ENCODE peak calls at places on chromosomes 6 and 20, in four cellular contexts. One of them, this sample, is unnamed. For H3K4me1, the result is how much of the 10 kb centered on the place peaks cover.

GRCh38 chr6:106628658-106629102 is 618 bp downstream of the RTN4IP1 start:
- DNase-seq in GM12878: no peak
- DNase-seq in sigmoid colon: no peak
- DNase-seq in GM23338: no peak
- DNase-seq in this sample: no peak

GRCh38 chr6:96301781-96302180 is 219.8 kb upstream of the UFL1 start:
- DNase-seq in GM23338: no peak
- DNase-seq in sigmoid colon: no peak
- DNase-seq in GM12878: no peak
- DNase-seq in this sample: no peak

GRCh38 chr20:25254986-25255680 is 7.2 kb downstream of the PYGB start:
- DNase-seq in sigmoid colon: no peak
- DNase-seq in GM23338: no peak
- DNase-seq in GM12878: no peak
- DNase-seq in this sample: peak

GRCh38 chr20:26169506-26169905 is 472.9 kb upstream of the ZNF337 start:
- DNase-seq in GM23338: no peak
- DNase-seq in sigmoid colon: no peak
- DNase-seq in GM12878: no peak
- DNase-seq in this sample: no peak

GRCh38 chr20:2335096-2335495 is 39.3 kb downstream of the TGM3 start:
- DNase-seq in sigmoid colon: no peak
- DNase-seq in GM12878: no peak
- DNase-seq in GM23338: no peak
- DNase-seq in this sample: no peak

GRCh38 chr6:110039996-110040383 is 61.9 kb downstream of the GPR6 start:
- DNase-seq in GM12878: no peak
- DNase-seq in sigmoid colon: no peak
- DNase-seq in GM23338: peak
- DNase-seq in this sample: no peak

GRCh38 chr20:13022401-13023170 is 13.8 kb downstream of the SPTLC3 start:
- DNase-seq in GM12878: no peak
- DNase-seq in sigmoid colon: no peak
- DNase-seq in GM23338: no peak
- DNase-seq in this sample: no peak

GRCh38 chr6:5214570-5215052 is 46.1 kb downstream of the LYRM4 start:
- DNase-seq in sigmoid colon: no peak
- DNase-seq in GM23338: peak
- DNase-seq in GM12878: no peak
- DNase-seq in this sample: peak

GRCh38 chr6:76702187-76702586 is 629.7 kb upstream of the IMPG1 start:
- DNase-seq in sigmoid colon: no peak
- DNase-seq in GM12878: no peak
- DNase-seq in GM23338: no peak
- DNase-seq in this sample: no peak

GRCh38 chr6:132199343-132199742 is 201.9 kb downstream of the MOXD1 start:
- DNase-seq in GM23338: no peak
- DNase-seq in sigmoid colon: no peak
- DNase-seq in GM12878: no peak
- DNase-seq in this sample: no peak

GRCh38 chr6:75178757-75179156 is 27.1 kb downstream of the COL12A1 start:
- DNase-seq in GM23338: no peak
- DNase-seq in GM12878: no peak
- DNase-seq in sigmoid colon: no peak
- DNase-seq in this sample: no peak

GRCh38 chr6:2684766-2685754 is 65.7 kb downstream of the MYLK4 start:
- DNase-seq in GM23338: no peak
- DNase-seq in sigmoid colon: no peak
- DNase-seq in GM12878: no peak
- DNase-seq in this sample: no peak

GRCh38 chr6:132675749-132676148 is 16.8 kb upstream of the TAAR1 start:
- DNase-seq in GM12878: no peak
- DNase-seq in sigmoid colon: no peak
- DNase-seq in GM23338: no peak
- DNase-seq in this sample: no peak

GRCh38 chr6:146997062-146997461 is 207.2 kb upstream of the STXBP5 start:
- DNase-seq in sigmoid colon: no peak
- DNase-seq in GM12878: no peak
- DNase-seq in GM23338: no peak
- DNase-seq in this sample: no peak

GRCh38 chr6:149961728-149962425 is 1.9 kb upstream of the ULBP1 start:
- DNase-seq in GM23338: peak
- DNase-seq in sigmoid colon: no peak
- DNase-seq in GM12878: no peak
- DNase-seq in this sample: no peak

GRCh38 chr6:46174904-46175303 is 4.1 kb upstream of the ENPP5 start:
- DNase-seq in sigmoid colon: no peak
- DNase-seq in GM12878: no peak
- DNase-seq in GM23338: no peak
- DNase-seq in this sample: no peak

GRCh38 chr6:156950084-156950483 is 172.9 kb downstream of the ARID1B start:
- DNase-seq in sigmoid colon: no peak
- DNase-seq in GM12878: no peak
- DNase-seq in GM23338: no peak
- DNase-seq in this sample: no peak

GRCh38 chr6:10759884-10760329 is 12.3 kb downstream of the TMEM14B start:
- DNase-seq in sigmoid colon: peak
- DNase-seq in GM23338: no peak
- DNase-seq in GM12878: no peak
- DNase-seq in this sample: no peak

GRCh38 chr6:78835817-78836216 is 31.5 kb upstream of the IRAK1BP1 start:
- DNase-seq in GM12878: no peak
- DNase-seq in sigmoid colon: no peak
- DNase-seq in GM23338: no peak
- DNase-seq in this sample: no peak

GRCh38 chr6:159833556-159833955 is 33.5 kb downstream of the PNLDC1 start:
- DNase-seq in GM23338: no peak
- DNase-seq in GM12878: no peak
- DNase-seq in sigmoid colon: no peak
- DNase-seq in this sample: no peak

GRCh38 chr6:108359901-108360882 is 65.3 kb downstream of the AFG1L start:
- DNase-seq in sigmoid colon: no peak
- DNase-seq in GM12878: no peak
- DNase-seq in GM23338: peak
- DNase-seq in this sample: no peak

GRCh38 chr6:6230286-6230685 is 90.2 kb downstream of the F13A1 start:
- DNase-seq in GM12878: no peak
- DNase-seq in sigmoid colon: no peak
- DNase-seq in GM23338: no peak
- DNase-seq in this sample: no peak

GRCh38 chr6:130611366-130611765 is 215.8 kb upstream of the SMLR1 start:
- DNase-seq in sigmoid colon: no peak
- DNase-seq in GM23338: no peak
- DNase-seq in GM12878: no peak
- DNase-seq in this sample: no peak

GRCh38 chr20:11777861-11778570 is 139.7 kb upstream of the BTBD3 start:
- DNase-seq in GM23338: no peak
- DNase-seq in sigmoid colon: no peak
- DNase-seq in GM12878: no peak
- DNase-seq in this sample: no peak

GRCh38 chr20:24470031-24470781 is 777 bp downstream of the SYNDIG1 start:
- DNase-seq in sigmoid colon: peak
- DNase-seq in GM12878: no peak
- DNase-seq in GM23338: peak
- DNase-seq in this sample: no peak

GRCh38 chr6:71289039-71289801 is 609 bp downstream of the OGFRL1 start:
- DNase-seq in sigmoid colon: peak
- DNase-seq in GM23338: peak
- DNase-seq in GM12878: no peak
- DNase-seq in this sample: peak

GRCh38 chr6:154878866-154879491 is 116.1 kb upstream of the TIAM2 start:
- DNase-seq in GM12878: no peak
- DNase-seq in GM23338: no peak
- DNase-seq in sigmoid colon: no peak
- DNase-seq in this sample: no peak

GRCh38 chr20:50730765-50731054 is 670 bp upstream of the PARD6B start:
- DNase-seq in GM12878: no peak
- DNase-seq in GM23338: no peak
- DNase-seq in sigmoid colon: no peak
- DNase-seq in this sample: no peak

GRCh38 chr20:50728486-50728980 is 2.8 kb upstream of the PARD6B start:
- DNase-seq in GM12878: no peak
- DNase-seq in sigmoid colon: no peak
- DNase-seq in GM23338: no peak
- DNase-seq in this sample: no peak

GRCh38 chr20:50727792-50728485 is 3.4 kb upstream of the PARD6B start:
- DNase-seq in GM12878: no peak
- DNase-seq in sigmoid colon: no peak
- DNase-seq in GM23338: no peak
- DNase-seq in this sample: no peak

GRCh38 chr20:50729925-50730764 is 1.2 kb upstream of the PARD6B start:
- DNase-seq in GM12878: no peak
- DNase-seq in sigmoid colon: no peak
- DNase-seq in GM23338: peak
- DNase-seq in this sample: no peak

DNA sequence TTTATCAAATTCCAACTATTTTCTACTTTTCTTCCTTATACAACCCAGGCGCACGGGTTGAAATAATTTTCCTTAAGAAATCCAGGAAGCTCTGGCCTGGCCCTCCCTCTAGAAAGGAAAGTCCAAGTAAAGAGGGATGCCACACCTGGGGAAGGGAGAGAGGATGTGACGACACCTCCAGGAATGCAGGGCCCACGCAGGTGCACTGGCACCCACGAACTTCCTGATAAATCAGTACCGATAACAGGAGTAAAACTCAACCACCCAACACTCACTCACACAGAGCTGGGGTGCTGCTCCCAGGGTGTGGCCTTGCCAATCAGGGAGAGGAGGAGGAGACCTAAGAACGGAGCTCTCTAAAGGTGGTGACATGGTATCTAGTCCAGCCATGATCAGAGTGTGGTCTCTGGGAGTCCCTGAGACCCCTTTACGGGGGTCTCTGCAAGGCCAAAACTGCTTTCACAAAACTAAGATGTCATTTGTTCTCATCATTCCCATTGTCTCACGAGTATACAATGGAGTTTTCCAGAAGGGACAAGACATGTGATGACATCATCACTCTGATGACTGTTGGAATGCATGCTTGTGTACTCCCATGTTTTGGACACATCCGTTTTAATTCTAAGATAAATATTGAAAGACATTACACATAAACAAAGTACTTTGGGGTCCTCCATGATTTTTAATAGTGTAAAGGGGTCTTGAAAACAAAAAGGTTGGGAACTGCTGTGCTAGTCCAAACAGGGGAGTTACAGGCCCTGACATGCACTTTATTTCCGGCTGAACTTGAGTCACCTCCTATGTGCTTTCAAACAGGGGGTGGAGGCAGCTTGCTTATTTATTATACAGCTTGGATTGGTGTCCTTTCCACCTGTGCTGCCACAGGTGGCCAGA is 2.2 kb upstream of the PARD6B start:
- DNase-seq in sigmoid colon: no peak
- DNase-seq in GM23338: no peak
- DNase-seq in GM12878: no peak
- DNase-seq in this sample: peak
- H3K4me1 ChIP-seq in sigmoid colon: under half
- H3K4me1 ChIP-seq in GM23338: under half
- H3K4me1 ChIP-seq in GM12878: under half
- H3K4me1 ChIP-seq in this sample: under half

GRCh38 chr6:167750956-167751358 is 75.8 kb upstream of the AFDN start:
- DNase-seq in GM12878: no peak
- DNase-seq in sigmoid colon: peak
- DNase-seq in GM23338: peak
- DNase-seq in this sample: peak
- TF ChIP-seq POLR2AphosphoS5 in GM12878: no peak
- TF ChIP-seq POLR2AphosphoS5 in sigmoid colon: no peak
- TF ChIP-seq POLR2AphosphoS5 in GM23338: no peak
- TF ChIP-seq POLR2AphosphoS5 in this sample: peak

GRCh38 chr6:14796974-14797762 is 448.7 kb upstream of the JARID2 start:
- DNase-seq in GM23338: no peak
- DNase-seq in GM12878: no peak
- DNase-seq in sigmoid colon: no peak
- DNase-seq in this sample: no peak
- H3K27ac ChIP-seq in GM23338: no peak
- H3K27ac ChIP-seq in GM12878: no peak
- H3K27ac ChIP-seq in sigmoid colon: no peak
- H3K27ac ChIP-seq in this sample: no peak

GRCh38 chr20:47360489-47361267 is 4.2 kb upstream of the ZMYND8 start:
- DNase-seq in sigmoid colon: peak
- DNase-seq in GM12878: no peak
- DNase-seq in GM23338: peak
- DNase-seq in this sample: peak

GRCh38 chr20:47359533-47360206 is 3.2 kb upstream of the ZMYND8 start:
- DNase-seq in sigmoid colon: no peak
- DNase-seq in GM23338: no peak
- DNase-seq in GM12878: no peak
- DNase-seq in this sample: no peak

GRCh38 chr20:47361268-47361665 is 4.8 kb upstream of the ZMYND8 start:
- DNase-seq in GM12878: no peak
- DNase-seq in sigmoid colon: no peak
- DNase-seq in GM23338: no peak
- DNase-seq in this sample: no peak

GRCh38 chr20:47358672-47359532 is 2.4 kb upstream of the ZMYND8 start:
- DNase-seq in sigmoid colon: peak
- DNase-seq in GM23338: peak
- DNase-seq in GM12878: no peak
- DNase-seq in this sample: peak

GRCh38 chr20:47360207-47360488 is 3.6 kb upstream of the ZMYND8 start:
- DNase-seq in sigmoid colon: peak
- DNase-seq in GM23338: no peak
- DNase-seq in GM12878: no peak
- DNase-seq in this sample: peak
- H3K4me1 ChIP-seq in sigmoid colon: half or more
- H3K4me1 ChIP-seq in GM23338: half or more
- H3K4me1 ChIP-seq in GM12878: under half
- H3K4me1 ChIP-seq in this sample: half or more

DNA sequence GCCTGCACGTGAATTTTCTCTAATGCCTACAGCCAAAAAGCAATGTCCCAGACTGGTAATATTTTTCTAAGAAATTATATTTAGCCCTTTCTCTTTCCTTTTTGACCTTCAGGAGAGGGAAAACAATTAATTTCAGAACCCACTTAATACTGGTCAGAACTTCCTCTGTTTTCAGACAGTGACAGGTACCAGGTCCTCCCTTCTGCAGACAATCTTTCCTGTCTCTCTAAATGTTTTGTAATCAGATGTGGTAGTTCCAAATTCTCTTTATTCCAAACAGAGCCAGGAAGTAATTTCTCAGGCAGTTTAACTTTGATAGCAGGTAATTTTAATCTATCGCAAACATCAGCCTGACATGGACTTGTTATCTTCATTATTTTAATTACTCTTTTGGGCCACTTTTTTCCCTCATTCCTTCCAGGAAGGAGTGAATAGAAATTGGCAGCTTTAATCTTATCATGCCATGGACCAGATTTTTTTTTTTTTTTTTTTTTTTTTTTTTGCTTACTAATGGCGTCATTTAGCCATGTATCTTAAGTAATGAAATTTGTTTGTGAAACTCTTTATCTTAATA is 348.6 kb upstream of the SOX4 start:
- DNase-seq in GM12878: no peak
- DNase-seq in sigmoid colon: no peak
- DNase-seq in GM23338: no peak
- DNase-seq in this sample: no peak
- TF ChIP-seq POLR2AphosphoS5 in GM12878: no peak
- TF ChIP-seq POLR2AphosphoS5 in sigmoid colon: no peak
- TF ChIP-seq POLR2AphosphoS5 in GM23338: no peak
- TF ChIP-seq POLR2AphosphoS5 in this sample: no peak

GRCh38 chr6:16420332-16420714 is 181.9 kb downstream of the GMPR start:
- DNase-seq in GM23338: no peak
- DNase-seq in GM12878: no peak
- DNase-seq in sigmoid colon: no peak
- DNase-seq in this sample: no peak
- H3K27ac ChIP-seq in GM23338: no peak
- H3K27ac ChIP-seq in GM12878: peak
- H3K27ac ChIP-seq in sigmoid colon: no peak
- H3K27ac ChIP-seq in this sample: no peak

GRCh38 chr6:36542041-36542440 is 5.2 kb downstream of the STK38 start:
- DNase-seq in sigmoid colon: no peak
- DNase-seq in GM12878: no peak
- DNase-seq in GM23338: no peak
- DNase-seq in this sample: no peak
- H3K4me1 ChIP-seq in sigmoid colon: under half
- H3K4me1 ChIP-seq in GM12878: under half
- H3K4me1 ChIP-seq in GM23338: under half
- H3K4me1 ChIP-seq in this sample: under half

This sample was measured in prostate gland.